ENCODE peak calls at places on chromosomes 4 and X, in nine cellular contexts. D is activated T-cell treated with anti-CD3 and anti-CD28 coated beads, Interleukin-2, amount 50 U/mL, for 72 hours; K is stimulated activated CD8-positive, alpha-beta memory T cell treated with anti-CD3 and anti-CD28 coated beads, Interleukin-4, amount 100 ng/mL, for 4 hours; X is CD8-positive, alpha-beta memory T cell; I is stimulated activated CD4-positive, alpha-beta T cell treated with anti-CD3 and anti-CD28 coated beads, TNF-alpha, amount 100 ng/mL, for 48 hours; H is C1 segment of cervical spinal cord; V is lower lobe of right lung; N is cardiac muscle cell; Z is omental fat pad. Y is an unnamed sample.

GRCh38 chr4:131584587-131584986 is 1564.5 kb upstream of the PCDH10 start:
- DNase-seq in X (no peak), K (no peak), Z (no peak), V (no peak), H (no peak), N (no peak), D (no peak), I (no peak), Y (no peak)

GRCh38 chrX:148337873-148338272 is 162.5 kb upstream of the AFF2 start:
- DNase-seq in V (no peak), X (no peak), K (no peak), N (no peak), I (no peak), D (no peak), Z (no peak), H (no peak), Y (no peak)

GRCh38 chrX:40095588-40096394 is 2.0 kb downstream of the BCOR start:
- DNase-seq in N (no peak), K (no peak), X (no peak), I (no peak), H (peak; percentile 23), Z (no peak), D (peak; percentile 34), V (peak; percentile 62), Y (no peak)

GRCh38 chr4:76055005-76055404 is 19.1 kb upstream of the CXCL11 start:
- DNase-seq in N (no peak), I (no peak), V (no peak), Z (no peak), H (no peak), D (peak; percentile 59), K (no peak), X (no peak), Y (peak; percentile 17)

GRCh38 chrX:100636321-100636991 is at the start of gene TSPAN6:
- DNase-seq in N (peak; percentile 92), V (peak; percentile 76), D (peak; percentile 79), Z (peak; percentile 54), X (peak; percentile 59), K (peak; percentile 33), H (peak; percentile 41), I (peak; percentile 41), Y (peak; percentile 69)

GRCh38 chr4:177482367-177482766 is 40.1 kb upstream of the AGA start:
- DNase-seq in H (no peak), K (no peak), D (no peak), Z (no peak), V (no peak), I (no peak), X (no peak), N (no peak), Y (no peak)

GRCh38 chrX:12570859-12571501 is 220.2 kb upstream of the PRPS2 start:
- DNase-seq in D (no peak), K (no peak), N (no peak), X (no peak), I (no peak), H (no peak), Z (no peak), V (no peak), Y (no peak)

GRCh38 chrX:119401569-119401968 is 2.4 kb downstream of the SLC25A43 start:
- DNase-seq in X (no peak), K (no peak), Z (no peak), D (no peak), N (no peak), I (no peak), V (no peak), H (no peak), Y (no peak)

GRCh38 chr4:61521451-61521850 is 321.3 kb downstream of the ADGRL3 start:
- DNase-seq in K (no peak), D (no peak), X (no peak), N (no peak), H (no peak), I (no peak), Z (no peak), V (no peak), Y (no peak)

GRCh38 chrX:54640721-54641120 is 110.7 kb downstream of the GNL3L start:
- DNase-seq in K (no peak), Z (no peak), I (no peak), H (no peak), D (no peak), V (no peak), N (peak; percentile 48), X (no peak), Y (no peak)

GRCh38 chrX:154358829-154359228 is 15.6 kb downstream of the FLNA start:
- DNase-seq in V (no peak), Z (no peak), I (no peak), N (no peak), X (no peak), H (no peak), K (no peak), D (no peak), Y (no peak)

GRCh38 chr4:17544205-17544604 is 29.2 kb downstream of the CLRN2 start:
- DNase-seq in H (peak; percentile 78), V (no peak), I (no peak), D (no peak), N (no peak), X (no peak), K (no peak), Z (no peak), Y (no peak)

GRCh38 chrX:17529349-17529748 is 154.3 kb downstream of the NHS start:
- DNase-seq in D (no peak), Z (no peak), H (no peak), X (no peak), N (no peak), V (no peak), K (no peak), I (no peak), Y (no peak)

GRCh38 chr4:106315968-106316772 is at the start of the genes AIMP1 and TBCK:
- DNase-seq in N (peak; percentile 94), X (peak; percentile 90), K (peak; percentile 79), V (peak; percentile 90), Z (peak; percentile 65), H (peak; percentile 94), D (peak; percentile 90), I (peak; percentile 68), Y (peak; percentile 83)

GRCh38 chr4:168711197-168712120 is 214.6 kb downstream of the PALLD start:
- DNase-seq in K (no peak), Z (no peak), H (no peak), X (no peak), D (no peak), N (no peak), I (no peak), V (no peak), Y (peak; percentile 2)

GRCh38 chrX:115547448-115547847 is 13.5 kb upstream of the PLS3 start:
- DNase-seq in V (no peak), D (no peak), N (no peak), H (no peak), I (no peak), K (no peak), X (no peak), Z (no peak), Y (no peak)

GRCh38 chr4:127138586-127138985 is 494.2 kb upstream of the INTU start:
- DNase-seq in Z (no peak), N (no peak), I (no peak), K (no peak), V (no peak), H (no peak), D (no peak), X (no peak), Y (no peak)

GRCh38 chr4:99610605-99611172 is 36.1 kb downstream of the MTTP start:
- DNase-seq in K (no peak), Z (no peak), N (no peak), X (no peak), I (no peak), H (no peak), D (no peak), V (no peak), Y (no peak)

GRCh38 chrX:2576793-2577192 is 76.0 kb upstream of the DHRSX start:
- DNase-seq in D (no peak), I (no peak), V (no peak), X (no peak), Z (no peak), N (no peak), K (no peak), H (no peak), Y (no peak)

GRCh38 chr4:139164731-139165130 is 12.3 kb downstream of the ELF2 start:
- DNase-seq in D (no peak), V (no peak), I (no peak), H (no peak), N (no peak), X (no peak), Z (no peak), K (no peak), Y (no peak)

GRCh38 chr4:138039010-138039409 is 203.1 kb downstream of the SLC7A11 start:
- DNase-seq in K (no peak), I (no peak), D (no peak), N (no peak), H (no peak), X (no peak), Z (no peak), V (no peak), Y (no peak)

GRCh38 chr4:133148690-133149363 is at the start of gene PCDH10:
- DNase-seq in N (peak; percentile 96), Z (peak; percentile 69), K (no peak), H (peak; percentile 94), X (no peak), D (peak; percentile 70), V (peak; percentile 81), I (no peak), Y (peak; percentile 68)

GRCh38 chr4:150385606-150386005 is 196.3 kb upstream of the MAB21L2 start:
- DNase-seq in K (no peak), Z (no peak), N (peak; percentile 73), I (no peak), V (no peak), X (no peak), H (no peak), D (no peak), Y (no peak)

GRCh38 chr4:121668368-121669162 is 28.2 kb downstream of the ANXA5 start:
- DNase-seq in X (no peak), I (no peak), V (no peak), K (no peak), H (no peak), D (no peak), Z (no peak), N (no peak), Y (no peak)

GRCh38 chrX:149314031-149314430 is 191.1 kb downstream of the IDS start:
- DNase-seq in K (no peak), H (no peak), I (no peak), D (no peak), N (no peak), X (no peak), Z (no peak), V (no peak), Y (no peak)

GRCh38 chrX:72121381-72121780 is 10.3 kb downstream of the RTL5 start:
- DNase-seq in D (peak; percentile 46), I (no peak), H (no peak), K (no peak), Z (no peak), X (peak; percentile 56), N (no peak), V (peak; percentile 65), Y (no peak)

GRCh38 chr4:52836653-52837052 is 25.5 kb upstream of the RASL11B start:
- DNase-seq in Z (no peak), X (no peak), V (no peak), D (no peak), K (no peak), I (no peak), H (no peak), N (no peak), Y (no peak)

GRCh38 chrX:86078650-86079049 is 31.3 kb upstream of the CHM start:
- DNase-seq in Z (no peak), V (no peak), X (no peak), N (no peak), H (no peak), K (no peak), D (no peak), I (no peak), Y (no peak)

GRCh38 chr4:184153781-184154542 is 63.7 kb downstream of the ENPP6 start:
- DNase-seq in D (no peak), K (no peak), X (no peak), N (no peak), Z (no peak), V (no peak), I (no peak), H (no peak), Y (no peak)

GRCh38 chr4:85779165-85779564 is 304.2 kb downstream of the ARHGAP24 start:
- DNase-seq in K (no peak), H (no peak), V (no peak), N (no peak), D (no peak), X (no peak), I (no peak), Z (no peak), Y (no peak)

GRCh38 chrX:21730011-21730410 is 27.9 kb downstream of the SMPX start:
- DNase-seq in X (no peak), V (no peak), H (no peak), Z (no peak), K (no peak), N (no peak), D (no peak), I (no peak), Y (no peak)

Y was measured in activated naive CD8-positive, alpha-beta T cell treated with anti-CD3 and anti-CD28 coated beads for 36 hours.